ENCODE peak calls at places on chromosomes 7 and 10, in eight cellular contexts. K, N, Z, Q, U, L, M and I are unnamed samples.

GRCh38 chr10:113661332-113661731 is 2.5 kb downstream of the NRAP start:
- DNase-seq in K (no peak), N (no peak), Z (no peak), Q (no peak), U (no peak), L (no peak), M (no peak), I (no peak)

GRCh38 chr7:127758845-127759244 is 106.9 kb downstream of the SND1 start:
- DNase-seq in K (no peak), N (no peak), Z (no peak), Q (no peak), U (no peak), L (no peak), M (no peak), I (no peak)

GRCh38 chr10:95309958-95310357 is 19.2 kb upstream of the PDLIM1 start:
- DNase-seq in K (no peak), N (no peak), Z (no peak), Q (no peak), U (no peak), L (no peak), M (no peak), I (no peak)

GRCh38 chr7:66950763-66951162 is 29.7 kb downstream of the TMEM248 start:
- DNase-seq in K (no peak), N (no peak), Z (no peak), Q (no peak), U (peak), L (no peak), M (no peak), I (no peak)

GRCh38 chr10:60646966-60647796 is 131.1 kb upstream of the CDK1 start:
- DNase-seq in K (peak), N (no peak), Z (peak), Q (peak), U (peak), L (peak), M (peak), I (peak)

GRCh38 chr7:98802088-98802780 is 67.6 kb downstream of the TMEM130 start:
- DNase-seq in K (peak), N (no peak), Z (peak), Q (peak), U (no peak), L (peak), M (peak), I (peak)

GRCh38 chr10:22443200-22443881 is 98.0 kb downstream of the SPAG6 start:
- DNase-seq in K (no peak), N (no peak), Z (no peak), Q (no peak), U (no peak), L (peak), M (no peak), I (no peak)

GRCh38 chr7:30136339-30136738 is 1.6 kb downstream of the MTURN start:
- DNase-seq in K (no peak), N (peak), Z (no peak), Q (no peak), U (no peak), L (no peak), M (no peak), I (no peak)

GRCh38 chr10:30038961-30039536 is 20.3 kb downstream of the JCAD start:
- DNase-seq in K (no peak), N (no peak), Z (no peak), Q (no peak), U (no peak), L (no peak), M (no peak), I (no peak)

GRCh38 chr10:71213127-71213616 is 802 bp downstream of the UNC5B start:
- DNase-seq in K (peak), N (peak), Z (no peak), Q (no peak), U (peak), L (no peak), M (peak), I (peak)

GRCh38 chr10:111078505-111079185 is 1.8 kb downstream of the ADRA2A start:
- DNase-seq in K (no peak), N (peak), Z (no peak), Q (no peak), U (no peak), L (no peak), M (no peak), I (no peak)

GRCh38 chr7:16918288-16918895 is 36.6 kb upstream of the AGR3 start:
- DNase-seq in K (peak), N (no peak), Z (no peak), Q (no peak), U (peak), L (peak), M (peak), I (peak)

GRCh38 chr7:44735403-44736165 is 13.1 kb upstream of the ZMIZ2 start:
- DNase-seq in K (peak), N (no peak), Z (peak), Q (peak), U (peak), L (peak), M (no peak), I (peak)

GRCh38 chr7:104123786-104124185 is 84.0 kb downstream of the ORC5 start:
- DNase-seq in K (no peak), N (no peak), Z (no peak), Q (no peak), U (no peak), L (no peak), M (peak), I (no peak)

GRCh38 chr10:11875499-11876281 is 52.5 kb downstream of the PROSER2 start:
- DNase-seq in K (peak), N (no peak), Z (no peak), Q (peak), U (peak), L (peak), M (peak), I (no peak)
- TF ChIP-seq POLR2A in K (no peak), N (no peak), Z (no peak), Q (no peak), U (no peak), L (peak), M (peak), I (no peak)

GRCh38 chr10:50367732-50368131 is 116.4 kb upstream of the ASAH2 start:
- DNase-seq in K (peak), N (no peak), Z (no peak), Q (peak), U (peak), L (peak), M (peak), I (peak)
- TF ChIP-seq MAX in K (no peak), N (no peak), Z (no peak), Q (no peak), U (no peak), L (no peak), M (no peak), I (no peak)

GRCh38 chr10:101646369-101646768 is 48.6 kb downstream of the FBXW4 start:
- DNase-seq in K (no peak), N (no peak), Z (no peak), Q (no peak), U (no peak), L (no peak), M (no peak), I (no peak)

GRCh38 chr10:101639141-101639900 is 51.2 kb downstream of the DPCD start:
- DNase-seq in K (no peak), N (no peak), Z (no peak), Q (no peak), U (no peak), L (no peak), M (no peak), I (no peak)

GRCh38 chr10:101643546-101643945 is 51.4 kb downstream of the FBXW4 start:
- DNase-seq in K (no peak), N (peak), Z (no peak), Q (no peak), U (no peak), L (no peak), M (no peak), I (no peak)

GRCh38 chr10:101645659-101646058 is 49.3 kb downstream of the FBXW4 start:
- DNase-seq in K (no peak), N (no peak), Z (no peak), Q (no peak), U (no peak), L (no peak), M (no peak), I (no peak)

GRCh38 chr10:101644002-101644401 is 51.0 kb downstream of the FBXW4 start:
- DNase-seq in K (no peak), N (peak), Z (no peak), Q (no peak), U (no peak), L (no peak), M (no peak), I (no peak)
- TF ChIP-seq POLR2A in K (no peak), N (no peak), Z (no peak), Q (no peak), U (no peak), L (no peak), M (no peak), I (no peak)

GRCh38 chr7:28697898-28698563 is 260.1 kb downstream of the TRIL start:
- DNase-seq in K (no peak), N (no peak), Z (no peak), Q (no peak), U (no peak), L (no peak), M (no peak), I (no peak)

GRCh38 chr7:28698744-28699291 is 259.3 kb downstream of the TRIL start:
- DNase-seq in K (no peak), N (no peak), Z (no peak), Q (no peak), U (no peak), L (no peak), M (no peak), I (no peak)

GRCh38 chr7:28700790-28701203 is 257.3 kb downstream of the TRIL start:
- DNase-seq in K (no peak), N (no peak), Z (no peak), Q (no peak), U (no peak), L (no peak), M (no peak), I (no peak)

GRCh38 chr7:28700084-28700483 is 258.0 kb downstream of the TRIL start:
- DNase-seq in K (no peak), N (no peak), Z (no peak), Q (no peak), U (no peak), L (no peak), M (no peak), I (no peak)

GRCh38 chr7:28695300-28696261 is 262.5 kb downstream of the TRIL start:
- DNase-seq in K (no peak), N (no peak), Z (no peak), Q (no peak), U (no peak), L (no peak), M (no peak), I (no peak)
- TF ChIP-seq MAX in K (no peak), N (no peak), Z (no peak), Q (no peak), U (no peak), L (no peak), M (no peak), I (no peak)

GRCh38 chr7:102287465-102288146 is 938 bp downstream of the SH2B2 start:
- DNase-seq in K (no peak), N (peak), Z (no peak), Q (no peak), U (no peak), L (no peak), M (no peak), I (peak)

GRCh38 chr7:102287082-102287464 is 405 bp downstream of the SH2B2 start:
- DNase-seq in K (no peak), N (no peak), Z (no peak), Q (no peak), U (peak), L (no peak), M (no peak), I (no peak)

GRCh38 chr7:102284891-102285540 is 1.7 kb upstream of the SH2B2 start:
- DNase-seq in K (no peak), N (no peak), Z (no peak), Q (no peak), U (no peak), L (no peak), M (peak), I (peak)

GRCh38 chr7:102285541-102286236 is 979 bp upstream of the SH2B2 start:
- DNase-seq in K (no peak), N (no peak), Z (no peak), Q (no peak), U (no peak), L (no peak), M (no peak), I (no peak)

DNA sequence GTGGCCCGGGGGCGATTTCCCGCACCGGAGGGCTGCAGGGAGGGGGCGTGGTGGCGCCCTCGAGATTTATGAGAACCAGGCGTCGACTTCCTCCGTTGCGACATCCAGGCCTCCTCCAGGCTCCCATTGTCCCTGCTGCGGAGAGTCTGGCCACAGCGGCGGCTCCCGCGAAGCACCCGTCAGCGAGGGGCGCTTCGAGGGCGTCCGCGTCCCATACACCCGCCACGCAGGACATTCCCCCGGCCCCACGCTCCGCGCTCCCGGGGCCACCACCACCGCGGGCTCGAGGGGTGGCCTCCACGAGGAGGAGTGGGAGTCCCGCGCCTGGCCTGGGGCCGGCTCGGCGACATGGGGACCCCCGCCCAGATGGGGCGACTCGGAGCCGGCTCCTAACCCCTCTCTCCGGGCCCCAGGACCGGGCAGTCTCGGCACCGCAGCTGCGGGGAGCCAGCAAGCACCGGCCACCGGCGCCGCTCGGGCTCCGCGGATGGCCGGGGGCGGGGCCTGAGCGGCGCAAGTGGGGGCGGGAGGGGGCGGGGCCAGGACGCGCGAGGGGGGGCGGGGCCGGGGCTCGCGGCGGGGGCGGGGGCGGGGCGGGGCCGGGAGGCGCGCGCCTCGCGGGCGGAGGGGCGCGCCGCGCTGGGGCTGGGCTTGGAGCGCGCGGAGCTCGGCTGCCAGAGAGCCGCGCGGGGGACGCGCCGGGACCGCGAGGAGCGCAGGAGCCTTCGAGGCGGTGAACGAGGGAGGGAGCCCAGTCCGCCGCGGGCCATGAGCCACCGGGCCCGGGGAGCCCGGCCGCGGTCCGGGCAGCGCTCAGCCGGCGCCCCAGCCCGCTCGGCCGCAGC is at the start of gene SH2B2:
- DNase-seq in K (no peak), N (peak), Z (no peak), Q (no peak), U (peak), L (peak), M (peak), I (peak)
- TF ChIP-seq POLR2A in K (peak), N (peak), Z (peak), Q (peak), U (no peak), L (peak), M (peak), I (peak)

GRCh38 chr7:101108330-101108857 is 18.5 kb upstream of the SERPINE1 start:
- DNase-seq in K (no peak), N (no peak), Z (peak), Q (no peak), U (peak), L (peak), M (no peak), I (peak)
- TF ChIP-seq MAX in K (no peak), N (no peak), Z (no peak), Q (no peak), U (peak), L (peak), M (no peak), I (peak)

GRCh38 chr7:107318523-107319160 is 149.8 kb downstream of the HBP1 start:
- DNase-seq in K (no peak), N (no peak), Z (no peak), Q (no peak), U (no peak), L (no peak), M (peak), I (no peak)
- TF ChIP-seq POLR2A in K (no peak), N (no peak), Z (no peak), Q (no peak), U (no peak), L (no peak), M (peak), I (no peak)

DNA sequence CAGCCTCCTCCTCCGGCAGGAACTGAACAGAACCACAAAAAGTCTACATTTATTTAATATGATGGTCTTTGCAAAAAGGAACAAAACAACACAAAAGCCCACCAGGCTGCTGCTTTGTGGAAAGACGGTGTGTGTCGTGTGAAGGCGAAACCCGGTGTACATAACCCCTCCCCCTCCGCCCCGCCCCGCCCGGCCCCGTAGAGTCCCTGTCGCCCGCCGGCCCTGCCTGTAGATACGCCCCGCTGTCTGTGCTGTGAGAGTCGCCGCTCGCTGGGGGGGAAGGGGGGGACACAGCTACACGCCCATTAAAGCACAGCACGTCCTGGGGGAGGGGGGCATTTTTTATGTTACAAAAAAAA is 83.3 kb downstream of the PAX2 start:
- DNase-seq in K (no peak), N (no peak), Z (no peak), Q (peak), U (no peak), L (no peak), M (peak), I (peak)
- TF ChIP-seq MAX in K (no peak), N (no peak), Z (no peak), Q (no peak), U (no peak), L (no peak), M (no peak), I (no peak)

DNA sequence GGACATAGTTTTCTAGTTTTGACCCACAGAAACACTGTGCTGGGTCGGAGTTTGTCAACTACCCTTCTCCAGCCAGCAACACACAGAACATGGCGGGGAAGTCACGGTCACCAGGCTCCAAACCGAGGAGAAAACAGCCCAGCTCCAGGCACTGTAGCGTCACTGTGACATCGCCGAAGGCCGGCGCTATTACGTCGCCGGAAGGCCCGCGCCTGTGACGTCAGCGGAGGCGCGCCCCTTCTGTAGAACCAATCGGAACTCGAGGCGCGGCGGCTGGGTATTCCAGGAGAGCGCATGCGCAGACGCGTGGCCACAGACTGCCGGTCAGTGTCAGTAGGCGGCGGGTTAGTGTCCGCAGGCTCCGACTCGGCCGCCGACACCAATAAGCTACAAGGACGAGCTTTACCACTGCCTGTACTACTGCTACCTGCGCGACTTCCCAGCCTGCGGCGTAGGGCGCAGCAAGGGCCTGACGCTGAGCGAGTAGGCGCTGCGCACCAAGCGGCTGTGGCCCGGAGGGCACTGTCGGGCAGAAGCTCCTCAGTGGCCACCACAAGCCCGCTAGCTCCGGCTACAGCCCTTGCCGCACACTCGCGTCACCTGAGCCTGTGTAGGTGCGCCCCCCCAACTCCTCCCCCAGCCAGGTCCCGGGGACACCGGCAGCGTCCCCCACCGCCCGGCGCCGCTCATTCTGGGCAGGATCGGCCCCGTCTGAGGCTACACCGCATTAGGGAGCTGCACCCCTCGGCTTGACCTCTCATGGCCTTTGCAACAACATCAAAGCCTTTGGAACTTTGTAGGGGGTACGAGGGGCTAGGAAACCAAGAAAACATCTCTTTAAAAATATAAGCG is 35.1 kb upstream of the SRRM3 start:
- DNase-seq in K (peak), N (peak), Z (peak), Q (peak), U (peak), L (peak), M (peak), I (peak)
- TF ChIP-seq POLR2A in K (peak), N (peak), Z (peak), Q (peak), U (peak), L (peak), M (peak), I (peak)

DNA sequence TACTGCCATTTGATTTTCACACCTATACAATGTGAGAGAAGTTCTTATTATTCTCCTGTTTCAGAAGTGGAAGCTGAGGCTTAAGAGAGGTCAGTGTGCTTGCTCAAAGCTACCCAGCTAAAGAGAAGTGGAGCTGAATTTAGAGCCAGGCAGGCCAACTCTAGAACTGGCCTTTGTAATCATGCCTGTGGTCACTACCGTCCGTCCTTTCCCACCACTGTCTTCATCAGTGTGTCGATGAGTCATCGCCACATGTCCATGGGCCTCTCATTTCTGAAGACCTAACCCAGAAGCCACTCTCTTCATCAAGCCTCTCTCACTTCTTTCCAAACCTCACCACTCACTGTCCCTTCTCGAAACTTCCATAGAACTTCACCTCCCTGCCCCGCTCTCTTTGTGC is 237.8 kb downstream of the KIAA1217 start:
- DNase-seq in K (no peak), N (no peak), Z (no peak), Q (no peak), U (no peak), L (no peak), M (peak), I (peak)
- TF ChIP-seq MAX in K (no peak), N (no peak), Z (no peak), Q (no peak), U (no peak), L (no peak), M (no peak), I (no peak)